ENCODE peak calls at places on chromosomes 5 and 9, in eight cellular contexts. V is BE2C; A is mucosa of descending colon; L is CD8-positive, alpha-beta memory T cell; B is left ventricle myocardium inferior; P is Panc1; M is aorta; S is IMR-90. Z is an unnamed sample.

GRCh38 chr5:43110606-43111170 is 10.0 kb upstream of the ZNF131 start:
- DNase-seq in V (peak; percentile 23), A (peak; percentile 47), L (peak; percentile 50), B (no peak), P (no peak), M (no peak), S (no peak), Z (no peak)

GRCh38 chr9:137221477-137222111 is 446 bp downstream of the RNF208 start:
- DNase-seq in V (no peak), A (peak; percentile 68), L (no peak), B (no peak), P (no peak), M (no peak), S (no peak), Z (no peak)

GRCh38 chr5:139482050-139482889 is at the start of gene STING1:
- DNase-seq in V (peak; percentile 75), A (peak; percentile 84), L (peak; percentile 78), B (peak; percentile 80), P (peak; percentile 38), M (peak; percentile 91), S (peak; percentile 98), Z (peak; percentile 78)

GRCh38 chr9:89525673-89526374 is 27.9 kb upstream of the SEMA4D start:
- DNase-seq in V (no peak), A (no peak), L (no peak), B (no peak), P (no peak), M (no peak), S (no peak), Z (no peak)

GRCh38 chr9:70291446-70291845 is 32.7 kb downstream of the SMC5 start:
- DNase-seq in V (no peak), A (no peak), L (no peak), B (no peak), P (no peak), M (no peak), S (peak; percentile 28), Z (no peak)

GRCh38 chr9:89874351-89875321 is 269.8 kb downstream of the GADD45G start:
- DNase-seq in V (no peak), A (no peak), L (no peak), B (peak; percentile 53), P (no peak), M (peak; percentile 67), S (no peak), Z (no peak)

GRCh38 chr5:174699131-174699530 is 25.3 kb upstream of the MSX2 start:
- DNase-seq in V (no peak), A (no peak), L (no peak), B (no peak), P (no peak), M (no peak), S (no peak), Z (no peak)

GRCh38 chr9:135148386-135148785 is 60.9 kb downstream of the OLFM1 start:
- DNase-seq in V (no peak), A (no peak), L (no peak), B (no peak), P (no peak), M (no peak), S (no peak), Z (no peak)

GRCh38 chr5:154196955-154197652 is 6.6 kb downstream of the GALNT10 start:
- DNase-seq in V (peak; percentile 27), A (no peak), L (peak; percentile 30), B (no peak), P (no peak), M (no peak), S (peak; percentile 87), Z (no peak)
- H3K4me3 ChIP-seq in V (peak overlapping the region; percentile 23), A (no peak overlapping the region), L (no peak overlapping the region), B (no peak overlapping the region), P (no peak overlapping the region), M (no peak overlapping the region), S (no peak overlapping the region), Z (no peak overlapping the region)

GRCh38 chr5:170184737-170185136 is 48.0 kb upstream of the C5orf58 start:
- DNase-seq in V (no peak), A (no peak), L (no peak), B (no peak), P (no peak), M (no peak), S (no peak), Z (no peak)

GRCh38 chr5:170179626-170180025 is 53.2 kb upstream of the C5orf58 start:
- DNase-seq in V (no peak), A (no peak), L (no peak), B (no peak), P (no peak), M (no peak), S (no peak), Z (no peak)

GRCh38 chr5:170182461-170182860 is 50.3 kb upstream of the C5orf58 start:
- DNase-seq in V (no peak), A (no peak), L (no peak), B (no peak), P (no peak), M (no peak), S (no peak), Z (no peak)

GRCh38 chr5:170181902-170182301 is 50.9 kb upstream of the C5orf58 start:
- DNase-seq in V (peak; percentile 32), A (no peak), L (no peak), B (no peak), P (no peak), M (no peak), S (no peak), Z (no peak)

DNA sequence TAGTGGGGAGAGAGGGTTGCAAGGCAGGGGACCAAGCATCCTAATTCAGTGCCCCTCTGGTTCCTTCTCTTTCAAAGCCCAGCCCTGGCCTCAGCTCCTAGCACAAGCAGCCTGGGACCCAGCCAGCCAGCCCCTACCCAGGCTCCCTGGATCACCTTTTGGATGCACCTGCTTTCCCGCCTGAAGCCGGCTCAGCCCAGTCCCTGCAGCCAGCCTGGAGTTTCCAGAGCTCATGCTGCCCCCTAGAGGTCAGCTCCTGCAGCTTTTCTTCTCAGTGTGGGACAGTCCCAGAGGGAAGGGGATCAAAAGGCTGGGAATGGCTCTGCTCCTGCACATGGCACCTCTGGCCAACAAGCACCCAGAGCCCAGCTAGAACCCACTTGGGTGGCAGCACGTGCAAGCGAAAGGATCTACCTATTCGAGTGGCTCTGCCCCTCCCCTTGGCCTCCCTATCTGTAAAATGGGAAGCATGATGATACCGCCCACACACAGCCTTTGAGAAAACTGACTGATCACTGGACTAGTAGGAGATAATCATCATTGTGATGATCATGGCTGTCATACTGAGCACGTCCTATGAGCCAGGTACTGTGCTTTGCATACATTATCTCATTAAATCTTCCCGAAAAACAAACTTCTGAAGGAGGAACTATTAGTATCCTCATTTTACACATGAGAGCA is 48.6 kb upstream of the C5orf58 start:
- DNase-seq in V (peak; percentile 72), A (peak; percentile 51), L (peak; percentile 5), B (peak; percentile 51), P (peak; percentile 18), M (no peak), S (peak; percentile 37), Z (no peak)
- H3K4me1 ChIP-seq in V (no peaks in the 10 kb centered on the region), A (no peaks in the 10 kb centered on the region), L (no peaks in the 10 kb centered on the region), B (no peaks in the 10 kb centered on the region), P (peaks cover 42% of the 10 kb centered on the region), M (no peaks in the 10 kb centered on the region), S (no peaks in the 10 kb centered on the region), Z (no peaks in the 10 kb centered on the region)

DNA sequence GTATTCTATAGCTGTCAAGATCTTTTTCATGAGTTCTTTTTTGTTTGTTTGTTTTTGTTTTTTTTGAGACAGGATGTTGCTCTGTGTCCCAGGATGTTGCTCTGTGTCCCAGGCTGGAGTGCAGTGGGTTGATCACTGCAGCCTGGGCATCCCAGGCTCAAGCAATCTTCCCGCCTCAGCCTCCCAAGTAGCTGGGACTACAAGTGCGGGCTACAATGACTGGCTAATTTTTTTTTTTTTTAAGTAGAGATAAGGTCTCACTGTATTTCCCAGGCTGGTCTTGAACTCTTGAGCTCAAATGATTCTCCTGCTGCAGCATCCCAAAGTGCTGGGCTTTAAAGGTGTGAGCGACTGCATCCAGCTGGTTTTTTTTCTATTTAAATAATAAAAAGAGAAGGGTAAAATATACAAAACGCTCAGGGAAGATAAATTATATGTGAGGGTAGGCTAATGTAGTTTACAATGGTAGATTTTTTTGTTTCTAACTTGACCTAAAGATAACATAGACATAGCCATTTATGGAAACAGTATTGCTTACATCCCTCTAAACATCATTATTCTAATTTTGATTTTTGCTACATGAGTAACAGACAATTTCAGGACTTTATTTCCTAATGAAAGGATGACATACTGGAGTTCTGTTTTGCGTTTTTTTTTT is 21.9 kb downstream of the ERBIN start:
- DNase-seq in V (no peak), A (no peak), L (no peak), B (no peak), P (no peak), M (no peak), S (peak; percentile 70), Z (no peak)
- H3K9me3 ChIP-seq in V (no peaks in the 10 kb centered on the region), A (no peaks in the 10 kb centered on the region), L (no peaks in the 10 kb centered on the region), B (no peaks in the 10 kb centered on the region), P (no peaks in the 10 kb centered on the region), M (no peaks in the 10 kb centered on the region), S (no peaks in the 10 kb centered on the region), Z (no peaks in the 10 kb centered on the region)

GRCh38 chr9:128243486-128244415 is 32.1 kb downstream of the GOLGA2 start:
- DNase-seq in V (no peak), A (no peak), L (no peak), B (peak; percentile 51), P (no peak), M (no peak), S (peak; percentile 21), Z (no peak)

GRCh38 chr9:128246471-128246870 is 29.3 kb downstream of the GOLGA2 start:
- DNase-seq in V (no peak), A (no peak), L (no peak), B (no peak), P (no peak), M (no peak), S (no peak), Z (no peak)

GRCh38 chr9:128245293-128246151 is 30.3 kb downstream of the GOLGA2 start:
- DNase-seq in V (peak; percentile 73), A (no peak), L (no peak), B (peak; percentile 53), P (no peak), M (no peak), S (peak; percentile 81), Z (no peak)

GRCh38 chr9:128242828-128243485 is 32.9 kb downstream of the GOLGA2 start:
- DNase-seq in V (no peak), A (no peak), L (no peak), B (peak; percentile 54), P (no peak), M (no peak), S (no peak), Z (no peak)

DNA sequence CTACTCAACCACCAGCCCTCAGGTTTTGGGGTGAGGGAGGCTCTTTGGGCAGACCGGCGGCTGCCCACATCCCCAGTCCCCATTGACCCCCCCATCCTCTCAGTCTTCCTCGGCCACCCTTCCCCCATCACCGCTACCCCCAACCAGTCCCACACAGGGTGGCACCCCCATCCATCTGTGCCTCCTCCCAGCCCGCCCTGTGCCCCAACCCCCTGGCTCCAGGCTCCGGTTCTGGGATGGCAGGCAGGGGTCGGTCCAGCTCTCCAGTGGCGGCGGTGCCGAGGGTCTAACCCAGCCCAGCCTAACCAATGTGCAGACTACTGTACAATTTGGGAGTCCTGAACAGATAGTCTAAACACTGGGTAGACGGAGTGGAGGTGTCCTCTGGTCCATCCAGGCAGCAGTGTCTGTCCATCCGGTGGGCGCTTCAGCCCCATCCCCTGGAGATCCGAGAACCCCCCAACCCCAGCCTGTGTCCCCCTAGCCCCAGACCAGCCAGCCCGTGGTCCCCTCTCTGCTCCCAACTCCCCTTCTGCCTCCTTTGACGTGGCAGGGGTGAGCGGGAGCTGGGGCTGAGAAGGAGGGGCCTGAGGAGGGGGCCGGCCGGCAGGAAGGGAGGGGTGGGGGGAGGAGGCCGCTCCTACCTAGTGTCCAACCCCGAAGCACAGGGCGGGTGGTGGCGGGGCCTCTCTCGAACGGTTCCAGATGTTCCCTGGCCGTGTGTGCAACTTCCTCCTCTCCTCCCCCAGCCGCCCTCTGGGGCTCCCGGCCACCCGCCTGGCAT is 31.2 kb downstream of the GOLGA2 start:
- DNase-seq in V (peak; percentile 89), A (peak; percentile 60), L (no peak), B (peak; percentile 88), P (no peak), M (peak; percentile 88), S (peak; percentile 86), Z (no peak)
- H3K4me3 ChIP-seq in V (no peak overlapping the region), A (no peak overlapping the region), L (no peak overlapping the region), B (peak overlapping the region; percentile 62), P (no peak overlapping the region), M (no peak overlapping the region), S (peak overlapping the region; percentile 47), Z (no peak overlapping the region)